ENCODE peak calls at places on chromosomes 5 and 9, in nine cellular contexts. V is PC-3; R is neural crest cell; H is HFFc6; Q is neural progenitor cell; S is HCT116; N is adrenal gland; T is mesothelial cell of epicardium; E is activated CD8-positive, alpha-beta T cell treated with anti-CD3 and anti-CD28 coated beads for 36 hours. J is an unnamed sample.

GRCh38 chr5:67639311-67639710 is 442.7 kb upstream of the CD180 start:
- DNase-seq in N (no peak), H (no peak), S (no peak), E (no peak), R (no peak), T (no peak), V (no peak), Q (no peak), J (no peak)

GRCh38 chr5:37875051-37875787 is 35.4 kb upstream of the GDNF start:
- DNase-seq in N (no peak), H (peak), E (no peak), R (no peak), Q (no peak), S (no peak), V (peak), T (no peak), J (peak)

GRCh38 chr9:114361542-114361941 is 26.2 kb downstream of the AKNA start:
- DNase-seq in H (no peak), S (no peak), T (no peak), Q (no peak), N (no peak), E (no peak), V (no peak), R (no peak), J (no peak)

GRCh38 chr5:157265714-157266285 is at the start of gene CYFIP2:
- DNase-seq in R (peak), S (no peak), Q (peak), N (peak), V (peak), H (no peak), E (peak), T (peak), J (peak)

GRCh38 chr9:129875687-129876395 is 40.6 kb downstream of the USP20 start:
- DNase-seq in Q (no peak), V (no peak), N (no peak), H (no peak), R (no peak), T (no peak), S (no peak), E (no peak), J (no peak)

GRCh38 chr5:56099346-56099745 is 104.6 kb upstream of the IL6ST start:
- DNase-seq in R (no peak), E (no peak), H (peak), N (no peak), T (no peak), S (no peak), Q (no peak), V (peak), J (no peak)

GRCh38 chr9:111599092-111599947 is at the start of gene PTGR1:
- DNase-seq in E (peak), V (peak), H (peak), T (peak), R (peak), Q (peak), S (peak), N (peak), J (peak)

GRCh38 chr5:172699999-172700685 is 59.1 kb downstream of the NEURL1B start:
- DNase-seq in T (no peak), S (no peak), H (no peak), N (no peak), Q (peak), R (no peak), E (no peak), V (no peak), J (no peak)

GRCh38 chr5:74200560-74200959 is 440.0 kb downstream of the ENC1 start:
- DNase-seq in N (no peak), T (no peak), Q (no peak), V (no peak), S (no peak), H (no peak), E (no peak), R (no peak), J (no peak)

GRCh38 chr9:99867536-99867935 is 38.9 kb upstream of the STX17 start:
- DNase-seq in S (no peak), Q (no peak), T (no peak), H (no peak), E (no peak), V (peak), N (no peak), R (no peak), J (peak)

GRCh38 chr5:157575096-157575872 is at the start of gene ADAM19:
- DNase-seq in R (peak), T (peak), Q (peak), N (peak), H (peak), S (no peak), V (peak), E (peak), J (no peak)

GRCh38 chr5:14728109-14728938 is 63.8 kb downstream of the OTULIN start:
- DNase-seq in R (peak), V (no peak), S (no peak), Q (peak), H (no peak), E (no peak), T (no peak), N (no peak), J (no peak)

GRCh38 chr9:137486545-137487453 is 27.7 kb upstream of the NSMF start:
- DNase-seq in V (no peak), S (no peak), Q (no peak), T (no peak), H (no peak), N (no peak), R (no peak), E (no peak), J (no peak)

GRCh38 chr5:138950411-138951011 is 75.4 kb upstream of the LRRTM2 start:
- DNase-seq in Q (no peak), T (no peak), E (no peak), R (no peak), V (no peak), S (no peak), H (no peak), N (no peak), J (no peak)

GRCh38 chr9:27367922-27368316 is 71.0 kb upstream of the EQTN start:
- DNase-seq in Q (no peak), N (no peak), R (no peak), S (no peak), V (no peak), E (no peak), T (no peak), H (no peak), J (no peak)

GRCh38 chr5:90792725-90793124 is 234.1 kb downstream of the ADGRV1 start:
- DNase-seq in N (no peak), R (no peak), V (peak), E (no peak), H (no peak), S (no peak), Q (no peak), T (no peak), J (no peak)

GRCh38 chr5:102583663-102584062 is 84.9 kb upstream of the SLCO6A1 start:
- DNase-seq in E (no peak), S (peak), T (no peak), V (peak), R (no peak), Q (no peak), N (no peak), H (no peak), J (peak)
- TF ChIP-seq CTCF in E (peak), S (peak), T (peak), V (peak), R (peak), Q (peak), N (peak), H (peak), J (peak)

GRCh38 chr9:89412951-89413350 is 85.0 kb downstream of the SEMA4D start:
- DNase-seq in N (no peak), E (no peak), Q (peak), S (no peak), T (no peak), V (no peak), R (peak), H (no peak), J (no peak)

GRCh38 chr9:89411759-89412158 is 86.2 kb downstream of the SEMA4D start:
- DNase-seq in S (no peak), Q (no peak), H (no peak), R (no peak), E (no peak), V (no peak), T (no peak), N (no peak), J (no peak)

GRCh38 chr9:89408628-89409101 is 89.2 kb downstream of the SEMA4D start:
- DNase-seq in S (no peak), Q (no peak), T (no peak), H (no peak), R (no peak), E (peak), V (peak), N (peak), J (peak)

GRCh38 chr9:89410022-89410421 is 87.9 kb downstream of the SEMA4D start:
- DNase-seq in E (peak), T (no peak), V (no peak), R (no peak), S (no peak), H (no peak), Q (no peak), N (no peak), J (no peak)

DNA sequence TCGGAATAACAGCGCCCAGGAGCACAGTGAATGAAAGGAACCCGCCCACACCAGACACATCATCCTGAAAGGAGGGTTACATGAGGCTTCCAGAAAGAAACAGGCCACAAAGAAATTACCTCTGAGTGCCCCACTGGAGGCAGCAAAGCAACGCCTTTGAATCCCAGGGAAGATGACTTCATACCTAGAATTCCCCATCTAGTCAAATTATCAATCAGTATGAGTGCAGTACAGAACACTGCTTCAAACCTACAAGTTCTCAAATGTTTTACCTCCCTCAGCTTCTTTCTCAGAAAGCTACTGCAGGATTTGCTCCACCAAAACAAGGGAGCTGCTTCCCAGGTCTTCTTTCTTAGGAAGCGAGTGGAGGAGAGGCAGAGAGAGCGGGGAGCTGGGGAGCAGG is 87.2 kb downstream of the SEMA4D start:
- DNase-seq in S (no peak), R (no peak), T (no peak), E (peak), N (no peak), H (no peak), Q (no peak), V (peak), J (no peak)
- TF ChIP-seq CTCF in S (no peak), R (no peak), T (no peak), E (peak), N (peak), H (peak), Q (no peak), V (peak), J (no peak)

DNA sequence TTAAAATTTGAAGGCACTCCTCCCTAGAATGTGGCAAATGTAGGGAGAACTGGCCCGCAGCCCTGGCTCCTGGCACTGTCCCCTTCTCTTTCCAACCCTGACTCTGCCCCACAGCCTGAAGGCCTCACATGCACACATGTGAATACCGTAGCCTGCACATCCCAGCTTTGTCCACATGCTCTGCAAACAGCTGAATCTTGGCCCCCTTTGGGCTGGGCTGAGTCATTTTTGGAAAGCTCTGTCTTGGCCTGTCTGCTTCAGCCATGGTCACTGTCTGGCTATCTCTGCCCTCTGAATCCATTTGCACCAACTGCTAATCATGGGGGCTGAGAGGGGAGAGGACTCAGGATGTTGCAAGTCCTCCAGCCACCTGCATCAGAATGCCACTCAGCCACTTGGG is 22.1 kb upstream of the GALNT10 start:
- DNase-seq in E (no peak), H (no peak), N (no peak), R (no peak), V (no peak), S (no peak), T (no peak), Q (no peak), J (no peak)
- TF ChIP-seq CTCF in E (no peak), H (no peak), N (no peak), R (no peak), V (no peak), S (no peak), T (no peak), Q (no peak), J (no peak)

DNA sequence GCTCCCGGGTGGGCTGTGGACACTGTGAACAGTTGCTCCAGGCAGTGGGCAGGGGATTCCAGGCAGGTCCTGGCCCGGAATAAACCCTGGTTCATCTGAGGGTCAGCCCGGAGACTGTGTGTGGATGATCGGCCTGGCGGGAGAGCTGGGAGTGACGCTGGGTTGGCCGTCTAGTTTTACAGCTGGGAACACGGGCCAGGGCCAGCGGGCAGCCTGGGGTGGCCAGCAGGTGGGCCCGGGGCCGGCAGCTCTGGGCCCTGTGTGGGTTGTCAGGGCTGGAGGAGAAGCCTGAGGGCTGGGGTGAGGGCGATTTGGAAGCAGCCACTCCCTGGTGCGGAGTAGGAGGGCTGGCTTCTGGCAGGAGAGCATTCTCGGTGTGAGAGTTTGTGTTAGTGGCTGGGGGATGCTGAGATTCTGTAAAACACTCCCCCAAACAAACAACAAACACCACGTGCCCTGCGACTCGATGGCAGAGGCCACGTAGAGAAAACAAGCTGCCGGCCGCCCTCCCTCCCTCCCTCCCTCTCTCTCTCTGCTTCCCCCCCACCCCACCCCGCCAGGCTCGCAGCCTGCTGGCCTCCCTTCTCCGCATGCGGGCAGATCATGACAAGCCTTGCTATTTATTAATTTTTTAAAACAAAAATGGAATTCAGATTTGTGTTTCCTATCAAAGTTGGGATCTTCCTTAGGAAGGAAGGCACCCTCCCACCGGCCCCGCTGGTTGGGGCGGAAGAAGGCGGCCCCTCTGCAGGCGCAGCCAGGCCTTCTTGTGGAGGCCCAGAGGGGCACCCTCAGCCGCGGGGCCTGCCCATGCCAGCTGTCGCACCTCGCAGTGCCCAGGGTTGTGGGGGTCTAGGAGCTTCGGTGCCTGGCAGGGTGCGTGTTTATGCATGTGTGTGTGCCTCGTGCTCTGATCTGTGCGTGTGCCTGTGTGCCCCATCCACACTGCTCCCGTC is 49.5 kb downstream of the RXRA start:
- DNase-seq in N (peak), R (no peak), V (no peak), E (no peak), T (no peak), H (no peak), S (no peak), Q (peak), J (peak)
- TF ChIP-seq CTCF in N (no peak), R (no peak), V (no peak), E (no peak), T (no peak), H (no peak), S (no peak), Q (no peak), J (no peak)

DNA sequence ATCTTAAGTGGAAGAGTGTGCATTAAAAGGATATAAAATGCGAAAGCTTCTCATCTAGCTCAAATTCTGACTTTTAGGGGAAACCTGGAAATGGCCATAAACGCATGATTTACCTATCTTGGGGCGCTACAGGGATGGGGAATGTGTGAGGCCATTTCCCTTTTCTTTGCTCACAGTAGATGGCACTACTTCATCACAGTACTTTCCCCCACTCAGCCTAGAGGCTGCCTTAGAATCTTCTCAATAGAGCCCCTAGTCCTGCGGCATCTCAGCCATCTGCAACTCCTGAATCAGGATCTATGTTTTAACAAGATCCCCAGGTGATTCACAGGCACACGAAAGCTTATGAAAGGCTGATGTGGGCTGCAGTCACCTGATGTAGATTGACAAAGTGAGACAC is 110.8 kb downstream of the LHFPL2 start:
- DNase-seq in Q (peak), H (peak), T (no peak), S (no peak), R (no peak), E (no peak), N (no peak), V (peak), J (peak)
- TF ChIP-seq CTCF in Q (peak), H (peak), T (no peak), S (peak), R (peak), E (no peak), N (peak), V (peak), J (peak)